ENCODE peak calls at places on chromosome 2, in ten cellular contexts. One of them, this sample, is unnamed.

GRCh38 chr2:235605306-235605998 is 111.6 kb downstream of the AGAP1 start:
- DNase-seq in endothelial cell: peak
- DNase-seq in OCI-LY7: no peak
- DNase-seq in NCI-H1694 treated with DMSO at 0.1 percent for 48 hours: peak
- DNase-seq in stimulated activated CD8-positive, alpha-beta memory T cell treated with anti-CD3 and anti-CD28 coated beads, Interleukin-4, amount 100 ng/mL, for 1 hour: no peak
- DNase-seq in HT1080: peak
- DNase-seq in MV-4-11: no peak
- DNase-seq in NCI-H146: peak
- DNase-seq in stomach: peak
- DNase-seq in glomerular endothelial cell: no peak
- DNase-seq in this sample: peak

GRCh38 chr2:16578081-16578480 is 87.6 kb downstream of the CYRIA start:
- DNase-seq in endothelial cell: no peak
- DNase-seq in OCI-LY7: no peak
- DNase-seq in NCI-H1694 treated with DMSO at 0.1 percent for 48 hours: no peak
- DNase-seq in stimulated activated CD8-positive, alpha-beta memory T cell treated with anti-CD3 and anti-CD28 coated beads, Interleukin-4, amount 100 ng/mL, for 1 hour: no peak
- DNase-seq in HT1080: no peak
- DNase-seq in MV-4-11: no peak
- DNase-seq in NCI-H146: no peak
- DNase-seq in stomach: no peak
- DNase-seq in glomerular endothelial cell: no peak
- DNase-seq in this sample: no peak

GRCh38 chr2:74576830-74577229 is 22.3 kb downstream of the DOK1 start:
- DNase-seq in endothelial cell: no peak
- DNase-seq in OCI-LY7: no peak
- DNase-seq in NCI-H1694 treated with DMSO at 0.1 percent for 48 hours: no peak
- DNase-seq in stimulated activated CD8-positive, alpha-beta memory T cell treated with anti-CD3 and anti-CD28 coated beads, Interleukin-4, amount 100 ng/mL, for 1 hour: no peak
- DNase-seq in HT1080: no peak
- DNase-seq in MV-4-11: peak
- DNase-seq in NCI-H146: no peak
- DNase-seq in stomach: no peak
- DNase-seq in glomerular endothelial cell: no peak
- DNase-seq in this sample: no peak

GRCh38 chr2:210324458-210324857 is 9.5 kb upstream of the MYL1 start:
- DNase-seq in endothelial cell: no peak
- DNase-seq in OCI-LY7: no peak
- DNase-seq in NCI-H1694 treated with DMSO at 0.1 percent for 48 hours: no peak
- DNase-seq in stimulated activated CD8-positive, alpha-beta memory T cell treated with anti-CD3 and anti-CD28 coated beads, Interleukin-4, amount 100 ng/mL, for 1 hour: no peak
- DNase-seq in HT1080: no peak
- DNase-seq in MV-4-11: no peak
- DNase-seq in NCI-H146: no peak
- DNase-seq in stomach: no peak
- DNase-seq in glomerular endothelial cell: no peak
- DNase-seq in this sample: no peak

GRCh38 chr2:179850188-179850587 is 11.2 kb downstream of the ZNF385B start:
- DNase-seq in endothelial cell: no peak
- DNase-seq in OCI-LY7: no peak
- DNase-seq in NCI-H1694 treated with DMSO at 0.1 percent for 48 hours: no peak
- DNase-seq in stimulated activated CD8-positive, alpha-beta memory T cell treated with anti-CD3 and anti-CD28 coated beads, Interleukin-4, amount 100 ng/mL, for 1 hour: no peak
- DNase-seq in HT1080: peak
- DNase-seq in MV-4-11: no peak
- DNase-seq in NCI-H146: no peak
- DNase-seq in stomach: no peak
- DNase-seq in glomerular endothelial cell: no peak
- DNase-seq in this sample: no peak

GRCh38 chr2:30990736-30991135 is 147.5 kb downstream of the GALNT14 start:
- DNase-seq in endothelial cell: no peak
- DNase-seq in OCI-LY7: no peak
- DNase-seq in NCI-H1694 treated with DMSO at 0.1 percent for 48 hours: no peak
- DNase-seq in stimulated activated CD8-positive, alpha-beta memory T cell treated with anti-CD3 and anti-CD28 coated beads, Interleukin-4, amount 100 ng/mL, for 1 hour: no peak
- DNase-seq in HT1080: no peak
- DNase-seq in MV-4-11: no peak
- DNase-seq in NCI-H146: no peak
- DNase-seq in stomach: no peak
- DNase-seq in glomerular endothelial cell: no peak
- DNase-seq in this sample: peak

GRCh38 chr2:127377262-127377661 is 10.5 kb downstream of the MAP3K2 start:
- DNase-seq in endothelial cell: no peak
- DNase-seq in OCI-LY7: no peak
- DNase-seq in NCI-H1694 treated with DMSO at 0.1 percent for 48 hours: no peak
- DNase-seq in stimulated activated CD8-positive, alpha-beta memory T cell treated with anti-CD3 and anti-CD28 coated beads, Interleukin-4, amount 100 ng/mL, for 1 hour: no peak
- DNase-seq in HT1080: no peak
- DNase-seq in MV-4-11: no peak
- DNase-seq in NCI-H146: no peak
- DNase-seq in stomach: no peak
- DNase-seq in glomerular endothelial cell: no peak
- DNase-seq in this sample: no peak

GRCh38 chr2:38245114-38245641 is 131.9 kb downstream of the ATL2 start:
- DNase-seq in endothelial cell: no peak
- DNase-seq in OCI-LY7: peak
- DNase-seq in NCI-H1694 treated with DMSO at 0.1 percent for 48 hours: no peak
- DNase-seq in stimulated activated CD8-positive, alpha-beta memory T cell treated with anti-CD3 and anti-CD28 coated beads, Interleukin-4, amount 100 ng/mL, for 1 hour: no peak
- DNase-seq in HT1080: peak
- DNase-seq in MV-4-11: no peak
- DNase-seq in NCI-H146: no peak
- DNase-seq in stomach: no peak
- DNase-seq in glomerular endothelial cell: no peak
- DNase-seq in this sample: no peak

GRCh38 chr2:66433695-66433944 is 1.3 kb upstream of the MEIS1 start:
- DNase-seq in endothelial cell: no peak
- DNase-seq in OCI-LY7: no peak
- DNase-seq in NCI-H1694 treated with DMSO at 0.1 percent for 48 hours: peak
- DNase-seq in stimulated activated CD8-positive, alpha-beta memory T cell treated with anti-CD3 and anti-CD28 coated beads, Interleukin-4, amount 100 ng/mL, for 1 hour: no peak
- DNase-seq in HT1080: no peak
- DNase-seq in MV-4-11: no peak
- DNase-seq in NCI-H146: no peak
- DNase-seq in stomach: no peak
- DNase-seq in glomerular endothelial cell: no peak
- DNase-seq in this sample: no peak

GRCh38 chr2:36544638-36545338 is 53.2 kb downstream of the FEZ2 start:
- DNase-seq in endothelial cell: no peak
- DNase-seq in OCI-LY7: no peak
- DNase-seq in NCI-H1694 treated with DMSO at 0.1 percent for 48 hours: no peak
- DNase-seq in stimulated activated CD8-positive, alpha-beta memory T cell treated with anti-CD3 and anti-CD28 coated beads, Interleukin-4, amount 100 ng/mL, for 1 hour: no peak
- DNase-seq in HT1080: no peak
- DNase-seq in MV-4-11: no peak
- DNase-seq in NCI-H146: no peak
- DNase-seq in stomach: no peak
- DNase-seq in glomerular endothelial cell: no peak
- DNase-seq in this sample: no peak

GRCh38 chr2:54572262-54572635 is 116.1 kb downstream of the SPTBN1 start:
- DNase-seq in endothelial cell: no peak
- DNase-seq in OCI-LY7: no peak
- DNase-seq in NCI-H1694 treated with DMSO at 0.1 percent for 48 hours: no peak
- DNase-seq in stimulated activated CD8-positive, alpha-beta memory T cell treated with anti-CD3 and anti-CD28 coated beads, Interleukin-4, amount 100 ng/mL, for 1 hour: no peak
- DNase-seq in HT1080: peak
- DNase-seq in MV-4-11: no peak
- DNase-seq in NCI-H146: peak
- DNase-seq in stomach: no peak
- DNase-seq in glomerular endothelial cell: no peak
- DNase-seq in this sample: no peak

GRCh38 chr2:48753228-48753627 is 2.3 kb downstream of the LHCGR start:
- DNase-seq in endothelial cell: no peak
- DNase-seq in OCI-LY7: peak
- DNase-seq in NCI-H1694 treated with DMSO at 0.1 percent for 48 hours: no peak
- DNase-seq in stimulated activated CD8-positive, alpha-beta memory T cell treated with anti-CD3 and anti-CD28 coated beads, Interleukin-4, amount 100 ng/mL, for 1 hour: no peak
- DNase-seq in HT1080: no peak
- DNase-seq in MV-4-11: no peak
- DNase-seq in NCI-H146: no peak
- DNase-seq in stomach: no peak
- DNase-seq in glomerular endothelial cell: no peak
- DNase-seq in this sample: no peak

GRCh38 chr2:103789716-103790085 is 1027.9 kb downstream of the TMEM182 start:
- DNase-seq in endothelial cell: no peak
- DNase-seq in OCI-LY7: no peak
- DNase-seq in NCI-H1694 treated with DMSO at 0.1 percent for 48 hours: no peak
- DNase-seq in stimulated activated CD8-positive, alpha-beta memory T cell treated with anti-CD3 and anti-CD28 coated beads, Interleukin-4, amount 100 ng/mL, for 1 hour: no peak
- DNase-seq in HT1080: no peak
- DNase-seq in MV-4-11: no peak
- DNase-seq in NCI-H146: no peak
- DNase-seq in stomach: no peak
- DNase-seq in glomerular endothelial cell: no peak
- DNase-seq in this sample: no peak

GRCh38 chr2:217270801-217271121 is 410.9 kb upstream of the TNP1 start:
- DNase-seq in endothelial cell: no peak
- DNase-seq in OCI-LY7: no peak
- DNase-seq in NCI-H1694 treated with DMSO at 0.1 percent for 48 hours: no peak
- DNase-seq in stimulated activated CD8-positive, alpha-beta memory T cell treated with anti-CD3 and anti-CD28 coated beads, Interleukin-4, amount 100 ng/mL, for 1 hour: no peak
- DNase-seq in HT1080: no peak
- DNase-seq in MV-4-11: no peak
- DNase-seq in NCI-H146: no peak
- DNase-seq in stomach: no peak
- DNase-seq in glomerular endothelial cell: no peak
- DNase-seq in this sample: no peak

This sample was measured in glutamatergic neuron.